ENCODE peak calls at places on chromosomes 1 and 21, in eight cellular contexts. T, B, A, Z, C, J, D and V are unnamed samples.

GRCh38 chr1:21724570-21724969 is 55.4 kb upstream of the RAP1GAP start:
- DNase-seq in J (no peak), C (no peak), D (no peak), T (no peak), A (no peak), Z (no peak), B (no peak), V (no peak)

GRCh38 chr1:16420719-16421118 is 16.5 kb downstream of the SPATA21 start:
- DNase-seq in T (no peak), J (no peak), A (no peak), C (no peak), D (no peak), Z (no peak), B (no peak), V (no peak)

GRCh38 chr1:229119876-229120275 is 151.0 kb upstream of the RAB4A start:
- DNase-seq in C (no peak), Z (no peak), A (no peak), J (no peak), B (no peak), T (no peak), D (no peak), V (no peak)

GRCh38 chr1:43493661-43494450 is 36.8 kb upstream of the PTPRF start:
- DNase-seq in T (no peak), B (no peak), A (no peak), C (no peak), D (no peak), Z (no peak), J (no peak), V (peak)

GRCh38 chr1:46410156-46411009 is 16.3 kb downstream of the FAAH start:
- DNase-seq in D (no peak), A (no peak), B (no peak), C (no peak), J (no peak), T (no peak), Z (no peak), V (no peak)

GRCh38 chr21:34962586-34963222 is 86.4 kb downstream of the RUNX1 start:
- DNase-seq in Z (no peak), B (no peak), A (no peak), D (no peak), T (no peak), J (no peak), C (no peak), V (no peak)

GRCh38 chr1:56911098-56911497 is 54.7 kb downstream of the C8B start:
- DNase-seq in C (no peak), J (no peak), D (no peak), T (no peak), B (no peak), Z (no peak), A (no peak), V (no peak)

GRCh38 chr1:59669752-59670312 is 144.9 kb upstream of the HOOK1 start:
- DNase-seq in D (peak), Z (no peak), J (no peak), B (peak), C (no peak), A (no peak), T (no peak), V (peak)

GRCh38 chr1:143720087-143721023 is 251.4 kb downstream of the FAM72C start:
- DNase-seq in J (no peak), Z (no peak), A (peak), C (no peak), D (peak), B (no peak), T (peak), V (no peak)

GRCh38 chr1:233520510-233521191 is 93.3 kb upstream of the KCNK1 start:
- DNase-seq in A (peak), T (no peak), J (no peak), B (no peak), C (no peak), Z (no peak), D (no peak), V (no peak)

GRCh38 chr1:79556189-79556588 is 549.7 kb upstream of the ADGRL4 start:
- DNase-seq in T (no peak), J (no peak), C (no peak), A (no peak), D (no peak), Z (no peak), B (no peak), V (no peak)

GRCh38 chr1:117181630-117182041 is 29.1 kb downstream of the VTCN1 start:
- DNase-seq in J (no peak), Z (no peak), A (no peak), D (no peak), C (no peak), B (no peak), T (no peak), V (no peak)

GRCh38 chr1:117180571-117180970 is 30.2 kb downstream of the VTCN1 start:
- DNase-seq in J (peak), B (no peak), A (no peak), C (no peak), Z (no peak), T (no peak), D (no peak), V (no peak)

GRCh38 chr1:117177376-117177775 is 33.4 kb downstream of the VTCN1 start:
- DNase-seq in C (no peak), B (no peak), A (no peak), Z (no peak), T (no peak), J (no peak), D (no peak), V (no peak)

GRCh38 chr1:117178756-117179155 is 32.0 kb downstream of the VTCN1 start:
- DNase-seq in T (no peak), B (no peak), J (no peak), Z (no peak), A (no peak), C (no peak), D (no peak), V (no peak)

DNA sequence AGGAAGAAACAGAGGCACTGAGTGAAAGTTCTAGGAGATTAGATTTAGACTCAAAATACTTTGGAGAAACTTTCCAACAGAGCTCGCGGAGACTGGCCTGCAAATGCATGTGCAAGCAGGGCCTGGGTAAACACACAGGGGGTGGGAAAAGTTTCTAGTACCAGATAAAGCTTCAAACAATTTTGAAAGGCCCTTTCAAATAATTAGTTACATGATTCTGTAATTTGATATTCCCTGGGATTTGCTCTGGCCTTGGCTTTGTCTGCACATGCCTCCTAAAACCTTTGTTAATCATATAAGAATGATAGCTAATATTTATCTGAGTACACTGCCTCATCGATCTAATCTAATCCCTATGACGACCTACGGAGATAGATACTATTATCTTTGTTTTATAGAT is 31.3 kb downstream of the VTCN1 start:
- DNase-seq in A (no peak), J (no peak), B (no peak), D (no peak), C (no peak), Z (no peak), T (no peak), V (no peak)
- TF ChIP-seq EP300 in A (no peak), J (no peak), B (no peak), D (no peak), C (no peak), Z (no peak), T (no peak), V (no peak)

GRCh38 chr21:45294509-45295291 is 7.0 kb upstream of the POFUT2 start:
- DNase-seq in B (peak), A (no peak), T (peak), D (peak), C (peak), Z (peak), J (peak), V (peak)
- TF ChIP-seq EP300 in B (peak), A (no peak), T (peak), D (peak), C (peak), Z (no peak), J (peak), V (peak)

DNA sequence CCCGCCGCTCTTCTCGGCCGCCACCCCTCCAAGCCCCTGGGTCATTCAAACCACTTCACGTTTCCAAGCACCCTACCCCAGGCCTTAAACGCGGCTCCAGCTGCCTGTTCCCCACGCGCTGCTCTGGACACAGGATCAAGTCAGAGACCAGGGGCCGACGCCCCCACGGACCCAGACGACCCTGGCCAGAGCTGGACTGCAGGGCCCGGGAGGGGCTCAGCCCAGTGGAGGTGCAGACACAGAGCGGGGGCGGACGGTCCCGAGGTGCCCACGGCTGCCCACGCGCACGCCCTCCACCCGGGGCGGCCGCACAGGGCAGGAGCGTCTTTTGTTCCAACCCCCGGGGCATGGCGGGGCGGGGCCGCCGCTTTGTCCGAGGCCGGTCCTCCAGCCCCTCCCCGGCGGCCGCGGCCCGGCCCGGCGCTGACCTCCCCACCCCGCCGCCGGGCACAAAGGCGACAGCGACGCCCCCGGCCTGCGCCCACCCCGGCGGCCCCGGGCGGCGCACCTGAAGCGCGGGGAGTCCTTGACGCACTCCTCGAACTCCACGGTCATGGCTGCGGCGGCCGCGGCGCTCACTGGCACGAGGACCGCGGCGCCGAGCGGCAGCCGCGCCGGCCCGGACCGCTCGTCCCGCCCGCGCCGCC is 346 bp downstream of the ACAP3 start:
- DNase-seq in B (no peak), C (peak), J (peak), T (no peak), Z (no peak), A (no peak), D (no peak), V (no peak)
- TF ChIP-seq EP300 in B (no peak), C (no peak), J (no peak), T (no peak), Z (no peak), A (no peak), D (no peak), V (no peak)

GRCh38 chr1:192904438-192904895 is 95.6 kb downstream of the RGS2 start:
- DNase-seq in Z (no peak), J (peak), A (peak), B (no peak), T (no peak), D (no peak), C (no peak), V (no peak)
- TF ChIP-seq EP300 in Z (no peak), J (peak), A (peak), B (peak), T (no peak), D (peak), C (no peak), V (peak)

GRCh38 chr1:31627930-31628421 is 10.5 kb downstream of the HCRTR1 start:
- DNase-seq in T (no peak), B (no peak), D (no peak), A (no peak), C (peak), Z (peak), J (no peak), V (no peak)
- TF ChIP-seq EP300 in T (no peak), B (no peak), D (no peak), A (no peak), C (no peak), Z (peak), J (no peak), V (no peak)

GRCh38 chr1:177884499-177885021 is 85.3 kb downstream of the SEC16B start:
- DNase-seq in J (no peak), D (no peak), B (no peak), A (no peak), Z (no peak), C (no peak), T (no peak), V (peak)
- TF ChIP-seq EP300 in J (no peak), D (no peak), B (no peak), A (no peak), Z (no peak), C (no peak), T (no peak), V (no peak)

GRCh38 chr1:107530543-107530942 is 389.7 kb downstream of the NTNG1 start:
- DNase-seq in T (no peak), B (no peak), A (no peak), Z (no peak), J (no peak), C (no peak), D (peak), V (no peak)

GRCh38 chr1:107532318-107532717 is 391.5 kb downstream of the NTNG1 start:
- DNase-seq in A (no peak), D (no peak), J (no peak), C (no peak), T (no peak), Z (no peak), B (no peak), V (no peak)

GRCh38 chr1:107531065-107531908 is 390.4 kb downstream of the NTNG1 start:
- DNase-seq in C (no peak), A (no peak), T (no peak), Z (no peak), D (no peak), B (no peak), J (no peak), V (no peak)

GRCh38 chr1:107526524-107527198 is 385.8 kb downstream of the NTNG1 start:
- DNase-seq in J (no peak), B (no peak), Z (no peak), C (no peak), A (no peak), T (no peak), D (no peak), V (no peak)

DNA sequence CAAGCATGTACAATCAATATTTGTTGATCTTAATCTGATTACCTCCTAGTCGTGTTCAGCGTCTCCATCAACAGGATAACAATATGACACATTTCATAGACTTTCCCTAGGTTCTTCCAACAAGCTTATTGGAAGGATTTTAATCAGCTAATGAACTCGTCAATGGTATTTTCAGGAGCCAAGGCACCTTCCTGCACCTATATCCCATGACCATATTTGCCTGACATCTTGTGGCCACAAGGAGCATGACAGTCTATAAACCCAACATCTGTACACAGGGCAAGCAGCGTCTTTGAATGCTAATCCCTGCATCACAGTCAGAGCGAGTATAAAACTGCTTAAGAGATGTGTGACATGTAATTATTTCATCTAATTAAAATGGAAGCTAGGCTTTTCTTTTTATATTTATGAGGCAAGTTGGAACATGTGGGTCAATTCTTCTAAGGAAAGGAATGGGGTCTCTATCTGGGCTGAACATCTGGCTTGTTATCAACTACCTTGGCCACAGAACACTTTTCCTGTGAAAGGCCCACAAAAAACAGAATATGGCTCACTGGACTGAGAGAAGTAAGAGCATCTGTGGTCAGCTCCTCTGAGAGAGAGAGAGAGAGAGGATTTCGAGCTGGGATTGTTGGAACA is 388.8 kb downstream of the NTNG1 start:
- DNase-seq in C (no peak), D (no peak), Z (peak), A (peak), T (no peak), B (no peak), J (no peak), V (no peak)
- TF ChIP-seq EP300 in C (no peak), D (no peak), Z (no peak), A (no peak), T (no peak), B (no peak), J (no peak), V (no peak)